ENCODE peak calls at places on chromosomes 6 and 20, in four cellular contexts. Q is GM13977, W is brain microvascular endothelial cell, E is mucosa of descending colon. L is an unnamed sample.

GRCh38 chr20:32742322-32743236 is 688 bp downstream of the COMMD7 start:
- DNase-seq in Q (peak), W (no peak), E (peak), L (no peak)

GRCh38 chr20:59911041-59911440 is 22.4 kb downstream of the SYCP2 start:
- DNase-seq in Q (no peak), W (no peak), E (no peak), L (no peak)

GRCh38 chr20:38076548-38076947 is 43.0 kb downstream of the RPRD1B start:
- DNase-seq in Q (no peak), W (no peak), E (no peak), L (no peak)

GRCh38 chr6:141254336-141254735 is 878.4 kb upstream of the GJE1 start:
- DNase-seq in Q (no peak), W (no peak), E (no peak), L (no peak)

GRCh38 chr20:62640870-62641748 is 1.2 kb upstream of the SLCO4A1 start:
- DNase-seq in Q (no peak), W (no peak), E (no peak), L (no peak)

GRCh38 chr6:18307006-18307405 is 42.7 kb upstream of the DEK start:
- DNase-seq in Q (no peak), W (peak), E (no peak), L (peak)

GRCh38 chr6:44805239-44805849 is 417.8 kb downstream of the CDC5L start:
- DNase-seq in Q (no peak), W (no peak), E (no peak), L (no peak)

GRCh38 chr20:16001286-16001685 is 572.0 kb downstream of the KIF16B start:
- DNase-seq in Q (no peak), W (no peak), E (no peak), L (no peak)

GRCh38 chr6:14478396-14479225 is 361.0 kb downstream of the CD83 start:
- DNase-seq in Q (no peak), W (no peak), E (no peak), L (no peak)

GRCh38 chr6:14235653-14236356 is 118.2 kb downstream of the CD83 start:
- DNase-seq in Q (no peak), W (no peak), E (no peak), L (no peak)

GRCh38 chr6:67863346-67863745 is 771.7 kb upstream of the ADGRB3 start:
- DNase-seq in Q (no peak), W (no peak), E (no peak), L (no peak)

GRCh38 chr6:89999154-89999553 is 104.9 kb downstream of the GJA10 start:
- DNase-seq in Q (no peak), W (no peak), E (peak), L (peak)

GRCh38 chr6:114346451-114346850 is 3.6 kb upstream of the HS3ST5 start:
- DNase-seq in Q (no peak), W (no peak), E (no peak), L (no peak)

GRCh38 chr20:57198359-57199072 is 67.9 kb downstream of the BMP7 start:
- DNase-seq in Q (no peak), W (no peak), E (no peak), L (peak)

GRCh38 chr6:29942275-29943052 is at the start of gene HLA-A:
- DNase-seq in Q (peak), W (peak), E (peak), L (peak)

GRCh38 chr20:47429409-47429808 is 72.3 kb upstream of the NCOA3 start:
- DNase-seq in Q (no peak), W (no peak), E (no peak), L (no peak)

GRCh38 chr20:1901704-1902103 is 6.5 kb downstream of the SIRPA start:
- DNase-seq in Q (no peak), W (no peak), E (no peak), L (no peak)

GRCh38 chr20:47275548-47275947 is 81.0 kb downstream of the ZMYND8 start:
- DNase-seq in Q (no peak), W (no peak), E (no peak), L (no peak)

GRCh38 chr20:64056639-64056888 is 6.4 kb upstream of the TCEA2 start:
- DNase-seq in Q (no peak), W (no peak), E (no peak), L (no peak)

GRCh38 chr6:164142312-164142711 is 727.8 kb downstream of the QKI start:
- DNase-seq in Q (no peak), W (no peak), E (no peak), L (no peak)

GRCh38 chr6:21610376-21610775 is 16.8 kb downstream of the SOX4 start:
- DNase-seq in Q (peak), W (no peak), E (no peak), L (no peak)

GRCh38 chr20:38724603-38725457 is 544 bp downstream of the SLC32A1 start:
- DNase-seq in Q (peak), W (no peak), E (no peak), L (no peak)

GRCh38 chr6:109961666-109962065 is 16.4 kb upstream of the GPR6 start:
- DNase-seq in Q (no peak), W (no peak), E (no peak), L (peak)

GRCh38 chr20:23147964-23148720 is 62.0 kb upstream of the CD93 start:
- DNase-seq in Q (peak), W (peak), E (no peak), L (peak)

GRCh38 chr20:8602389-8603116 is 466.3 kb upstream of the PLCB4 start:
- DNase-seq in Q (peak), W (no peak), E (no peak), L (no peak)

GRCh38 chr6:53646606-53647005 is 18.9 kb downstream of the KLHL31 start:
- DNase-seq in Q (no peak), W (no peak), E (no peak), L (no peak)

GRCh38 chr20:62066339-62066982 is 780 bp upstream of the TAF4 start:
- DNase-seq in Q (peak), W (no peak), E (peak), L (peak)

L was measured in A172.